ENCODE peak calls at places on chromosomes 16 and 17, in eight cellular contexts. A is transverse colon; G is COR-L47; I is stimulated activated CD4-positive, alpha-beta T cell treated with anti-CD3 and anti-CD28 coated beads, Interleukin-15, amount 100 ng/mL, for 48 hours; P is neural crest cell; V is WTC11; K is nephron progenitor cell; U is CD8-positive, alpha-beta memory T cell. W is an unnamed sample.

GRCh38 chr16:2782583-2783351 is 4.6 kb downstream of the PRSS33 start:
- DNase-seq in K (no peak), V (peak), U (no peak), A (peak), I (no peak), P (no peak), G (no peak), W (no peak)

GRCh38 chr17:67689534-67690177 is 28.1 kb upstream of the NOL11 start:
- DNase-seq in U (peak), K (peak), P (peak), V (no peak), A (peak), G (peak), I (peak), W (peak)

GRCh38 chr17:21129023-21129681 is 2.4 kb downstream of the DHRS7B start:
- DNase-seq in A (no peak), P (no peak), G (peak), U (no peak), I (no peak), K (no peak), V (no peak), W (no peak)

GRCh38 chr17:7440823-7441174 is 1.5 kb downstream of the FGF11 start:
- DNase-seq in V (peak), U (no peak), K (no peak), P (peak), A (peak), I (no peak), G (no peak), W (peak)

GRCh38 chr17:42944211-42944610 is 20.0 kb downstream of the AARSD1 start:
- DNase-seq in V (no peak), I (no peak), A (no peak), K (no peak), P (no peak), G (no peak), U (no peak), W (no peak)

GRCh38 chr17:73952498-73953205 is 250.8 kb upstream of the RPL38 start:
- DNase-seq in U (peak), I (peak), A (peak), V (peak), P (peak), G (no peak), K (peak), W (peak)

GRCh38 chr17:80328620-80329380 is 68.1 kb downstream of the RNF213 start:
- DNase-seq in G (no peak), U (no peak), K (no peak), P (no peak), I (no peak), A (no peak), V (no peak), W (no peak)

GRCh38 chr17:65171753-65172152 is 34.6 kb downstream of the RGS9 start:
- DNase-seq in K (no peak), I (no peak), V (no peak), G (no peak), U (no peak), A (no peak), P (no peak), W (no peak)

GRCh38 chr16:51151435-51151950 is 423 bp upstream of the SALL1 start:
- DNase-seq in G (peak), P (peak), V (peak), U (no peak), K (peak), I (no peak), A (peak), W (peak)

GRCh38 chr17:39903158-39903884 is 15.1 kb downstream of the GSDMB start:
- DNase-seq in I (no peak), K (no peak), V (no peak), U (no peak), P (no peak), A (no peak), G (no peak), W (no peak)

GRCh38 chr16:426115-426905 is 861 bp downstream of the RAB11FIP3 start:
- DNase-seq in G (no peak), U (no peak), P (no peak), A (peak), K (peak), V (peak), I (no peak), W (no peak)

GRCh38 chr16:27291722-27292240 is 22.0 kb upstream of the IL4R start:
- DNase-seq in G (no peak), P (no peak), A (no peak), V (no peak), K (no peak), I (no peak), U (no peak), W (no peak)

GRCh38 chr17:57567278-57567677 is 177.8 kb downstream of the CCDC182 start:
- DNase-seq in I (no peak), U (no peak), K (no peak), V (no peak), A (no peak), P (no peak), G (peak), W (peak)

GRCh38 chr17:40551091-40551873 is 14.0 kb downstream of the CCR7 start:
- DNase-seq in V (peak), U (no peak), P (no peak), A (peak), I (no peak), G (no peak), K (no peak), W (no peak)

W was measured in NCI-H2227 treated with DMSO at 0.1 percent for 48 hours.